ENCODE peak calls at places on chromosomes 4 and X, in six cellular contexts. N, Y, F, Z, Q and L are unnamed samples.

GRCh38 chrX:46260502-46260901 is 284.7 kb downstream of the ZNF674 start:
- DNase-seq in Q (no peak), Z (no peak), Y (no peak), F (no peak), N (no peak), L (no peak)

GRCh38 chr4:159283697-159284492 is 181.0 kb downstream of the RAPGEF2 start:
- DNase-seq in Y (no peak), Q (no peak), N (peak; percentile 76), F (no peak), Z (peak; percentile 64), L (no peak)

GRCh38 chrX:130179170-130179569 is 7.4 kb downstream of the RAB33A start:
- DNase-seq in Y (no peak), N (no peak), Z (no peak), Q (no peak), F (no peak), L (no peak)

GRCh38 chrX:140360284-140360683 is 144.6 kb downstream of the SOX3 start:
- DNase-seq in Y (no peak), Z (no peak), F (no peak), N (no peak), Q (no peak), L (no peak)

GRCh38 chrX:129792586-129793291 is 13.0 kb downstream of the SASH3 start:
- DNase-seq in Q (no peak), F (no peak), N (no peak), Z (no peak), Y (no peak), L (no peak)

GRCh38 chr4:14566518-14566917 is 435.8 kb upstream of the CPEB2 start:
- DNase-seq in Z (no peak), F (no peak), N (peak; percentile 9), Y (no peak), Q (no peak), L (no peak)

GRCh38 chrX:43836435-43837184 is 45.6 kb downstream of the MAOB start:
- DNase-seq in N (no peak), Z (peak; percentile 17), Y (no peak), Q (no peak), F (no peak), L (no peak)

GRCh38 chr4:152047451-152047850 is 286.6 kb upstream of the GATB start:
- DNase-seq in Q (no peak), F (no peak), N (no peak), Y (no peak), Z (no peak), L (no peak)

GRCh38 chrX:9055354-9055753 is 21.4 kb upstream of the FAM9B start:
- DNase-seq in Z (no peak), N (no peak), Q (no peak), Y (no peak), F (peak; percentile 57), L (no peak)

GRCh38 chrX:27599928-27600327 is 9.8 kb downstream of the DCAF8L2 start:
- DNase-seq in N (no peak), Y (no peak), F (no peak), Z (no peak), Q (no peak), L (no peak)

GRCh38 chrX:152405561-152405960 is 45.6 kb downstream of the GABRA3 start:
- DNase-seq in N (no peak), F (no peak), Y (no peak), Q (no peak), Z (no peak), L (no peak)

GRCh38 chr4:20532871-20533870 is 167.1 kb upstream of the PACRGL start:
- DNase-seq in Q (no peak), N (no peak), Y (no peak), Z (no peak), F (no peak), L (no peak)

GRCh38 chr4:82989567-82990429 is 20.8 kb downstream of the LIN54 start:
- DNase-seq in F (no peak), Z (peak; percentile 56), Y (no peak), N (no peak), Q (no peak), L (no peak)

GRCh38 chr4:142840516-142841123 is 5.5 kb downstream of the INPP4B start:
- DNase-seq in Q (no peak), N (no peak), Z (peak; percentile 37), F (no peak), Y (no peak), L (no peak)